ENCODE peak calls at places on chromosomes 12 and 14, in nine cellular contexts. H is NCI-H1105; I is stimulated activated CD4-positive, alpha-beta T cell treated with anti-CD3 and anti-CD28 coated beads, Interleukin-12 subunit alpha, Interleukin-12 subunit beta, amount 100 ng/mL, for 4 hours; D is ACHN; G is NCI-H1092; B is mesendoderm; M is epithelial cell of esophagus; S is MM.1S; C is activated naive CD4-positive, alpha-beta T cell treated with Interleukin-2 at 50 U/mL for 16 hours. L is an unnamed sample.
A peak's percentile ranks its signal among the peaks of the same experiment; 100 is the strongest.

GRCh38 chr14:61374284-61374683 is 52.9 kb downstream of the PRKCH start:
- DNase-seq in I (no peak), M (no peak), D (no peak), S (no peak), B (no peak), C (no peak), H (no peak), G (no peak), L (no peak)

GRCh38 chr12:96218989-96219678 is 25.0 kb downstream of the ELK3 start:
- DNase-seq in D (peak; percentile 29), H (no peak), I (no peak), B (no peak), C (no peak), M (peak; percentile 88), G (no peak), S (no peak), L (no peak)

GRCh38 chr14:101508948-101509729 is 52.2 kb upstream of the DIO3 start:
- DNase-seq in I (no peak), H (no peak), D (no peak), G (no peak), S (no peak), B (no peak), M (no peak), C (no peak), L (no peak)

GRCh38 chr12:111673503-111673902 is 12.3 kb downstream of the BRAP start:
- DNase-seq in M (peak; percentile 35), H (no peak), B (peak; percentile 20), D (peak; percentile 64), C (no peak), S (no peak), G (no peak), I (no peak), L (no peak)

GRCh38 chr12:116159593-116159992 is 117.9 kb downstream of the MED13L start:
- DNase-seq in D (no peak), S (no peak), C (no peak), H (no peak), G (no peak), I (no peak), M (no peak), B (no peak), L (no peak)

GRCh38 chr14:99262977-99263448 is 9.0 kb downstream of the BCL11B start:
- DNase-seq in I (no peak), C (no peak), M (no peak), S (no peak), G (no peak), B (peak; percentile 93), H (no peak), D (no peak), L (no peak)

GRCh38 chr14:105180598-105181528 is at the start of gene NUDT14:
- DNase-seq in I (peak; percentile 81), C (peak; percentile 83), B (peak; percentile 67), S (peak; percentile 58), G (no peak), D (peak; percentile 63), M (peak; percentile 83), H (peak; percentile 76), L (no peak)

GRCh38 chr12:98752726-98753125 is 107.6 kb downstream of the APAF1 start:
- DNase-seq in G (no peak), S (no peak), B (peak; percentile 32), M (peak; percentile 9), D (no peak), H (no peak), I (no peak), C (no peak), L (no peak)

GRCh38 chr12:116019415-116019814 is 258.1 kb downstream of the MED13L start:
- DNase-seq in M (no peak), G (no peak), H (no peak), S (no peak), C (no peak), D (no peak), B (no peak), I (no peak), L (no peak)